ENCODE peak calls at places on chromosomes 2 and 18, in six cellular contexts. V is ureter; B is activated effector memory CD4-positive, alpha-beta T cell treated with anti-CD3 and anti-CD28 coated beads, Interleukin-2, amount 50 U/mL, for 16 hours; S is caudate nucleus; O is stimulated activated CD4-positive, alpha-beta T cell treated with anti-CD3 and anti-CD28 coated beads, Interleukin-12 subunit alpha, Interleukin-12 subunit beta, amount 100 ng/mL, for 4 hours; J is astrocyte of the spinal cord. W is an unnamed sample.

GRCh38 chr2:172701250-172701649 is 34.4 kb upstream of the RAPGEF4 start:
- DNase-seq in S (no peak), V (no peak), J (peak), B (no peak), O (no peak), W (no peak)

GRCh38 chr2:48482774-48483173 is 47.2 kb upstream of the STON1 start:
- DNase-seq in O (no peak), S (peak), J (peak), V (no peak), B (no peak), W (no peak)

GRCh38 chr2:218221015-218221414 is 4.0 kb downstream of the ARPC2 start:
- DNase-seq in B (no peak), J (no peak), O (no peak), V (no peak), S (peak), W (no peak)

GRCh38 chr2:185385157-185385556 is 353.4 kb upstream of the FSIP2 start:
- DNase-seq in J (no peak), O (no peak), B (no peak), V (no peak), S (no peak), W (no peak)

GRCh38 chr2:9497017-9497416 is 22.7 kb downstream of the IAH1 start:
- DNase-seq in J (no peak), B (no peak), O (no peak), S (no peak), V (no peak), W (no peak)

GRCh38 chr2:173184031-173185004 is 108.7 kb downstream of the MAP3K20 start:
- DNase-seq in V (peak), J (peak), B (no peak), S (no peak), O (no peak), W (peak)

GRCh38 chr18:59021500-59021899 is 118.2 kb upstream of the SEC11C start:
- DNase-seq in V (no peak), S (no peak), J (no peak), O (no peak), B (no peak), W (peak)

GRCh38 chr2:10659898-10660568 is 29.7 kb downstream of the NOL10 start:
- DNase-seq in B (peak), V (no peak), O (peak), S (no peak), J (peak), W (no peak)

GRCh38 chr2:186068154-186068826 is 329.7 kb downstream of the FSIP2 start:
- DNase-seq in J (no peak), V (no peak), S (no peak), O (no peak), B (no peak), W (no peak)

GRCh38 chr2:240927390-240927781 is 21.2 kb downstream of the CROCC2 start:
- DNase-seq in B (no peak), V (no peak), O (no peak), S (no peak), J (no peak), W (no peak)

GRCh38 chr2:215888680-215889079 is 124.7 kb downstream of the MREG start:
- DNase-seq in B (no peak), S (no peak), J (no peak), O (no peak), V (no peak), W (no peak)

GRCh38 chr2:45874324-45874723 is 222.8 kb downstream of the PRKCE start:
- DNase-seq in O (no peak), B (no peak), V (peak), J (no peak), S (no peak), W (peak)

GRCh38 chr2:236919209-236919608 is 166.5 kb upstream of the COPS8 start:
- DNase-seq in B (no peak), O (no peak), S (no peak), J (peak), V (peak), W (peak)

GRCh38 chr2:201633862-201634261 is 9.4 kb downstream of the TMEM237 start:
- DNase-seq in O (no peak), J (no peak), B (no peak), V (no peak), S (no peak), W (no peak)

W was measured in right atrium auricular region.